ENCODE peak calls at places on chromosomes 3 and 15, in seven cellular contexts. H is K562, Q is SK-N-SH, Z is GM12878, F is H1, T is HCT116, D is HepG2. O is an unnamed sample.
A peak's percentile ranks its signal among the peaks of the same experiment; 100 is the strongest.

GRCh38 chr3:44419923-44420650 is 57.4 kb downstream of the ZNF445 start:
- DNase-seq in H (peak; percentile 31), Q (no peak), Z (no peak), F (no peak), T (no peak), D (no peak), O (no peak)

GRCh38 chr15:78455749-78456148 is 17.7 kb downstream of the IREB2 start:
- DNase-seq in H (peak; percentile 31), Q (no peak), Z (no peak), F (no peak), T (no peak), D (no peak), O (no peak)

GRCh38 chr3:190005343-190006113 is 115.2 kb downstream of the P3H2 start:
- DNase-seq in H (no peak), Q (no peak), Z (no peak), F (no peak), T (no peak), D (no peak), O (no peak)

GRCh38 chr3:182575941-182576340 is 217.4 kb upstream of the ATP11B start:
- DNase-seq in H (no peak), Q (no peak), Z (no peak), F (no peak), T (no peak), D (no peak), O (no peak)

GRCh38 chr3:94568041-94568440 is 505.2 kb downstream of the NSUN3 start:
- DNase-seq in H (no peak), Q (no peak), Z (no peak), F (no peak), T (no peak), D (no peak), O (no peak)

GRCh38 chr3:18124501-18124900 is 300.6 kb downstream of the SATB1 start:
- DNase-seq in H (peak; percentile 4), Q (no peak), Z (no peak), F (no peak), T (peak; percentile 26), D (no peak), O (no peak)

GRCh38 chr15:72167445-72167844 is 30.1 kb downstream of the GRAMD2A start:
- DNase-seq in H (no peak), Q (no peak), Z (no peak), F (no peak), T (no peak), D (no peak), O (no peak)

GRCh38 chr3:195032106-195032759 is 238.7 kb downstream of the XXYLT1 start:
- DNase-seq in H (no peak), Q (no peak), Z (no peak), F (no peak), T (no peak), D (no peak), O (no peak)

GRCh38 chr3:31051226-31051625 is 156.8 kb upstream of the GADL1 start:
- DNase-seq in H (no peak), Q (no peak), Z (no peak), F (no peak), T (no peak), D (no peak), O (no peak)

GRCh38 chr3:129592362-129593150 is 13.9 kb downstream of the PLXND1 start:
- DNase-seq in H (no peak), Q (no peak), Z (no peak), F (peak; percentile 77), T (no peak), D (no peak), O (no peak)

GRCh38 chr3:11638669-11639402 is 4.9 kb downstream of the VGLL4 start:
- DNase-seq in H (no peak), Q (peak; percentile 59), Z (no peak), F (no peak), T (no peak), D (no peak), O (no peak)

GRCh38 chr15:92164327-92165000 is 229.2 kb upstream of the ST8SIA2 start:
- DNase-seq in H (no peak), Q (no peak), Z (no peak), F (no peak), T (no peak), D (peak; percentile 88), O (peak; percentile 64)

GRCh38 chr3:69671082-69671952 is 67.9 kb upstream of the MITF start:
- DNase-seq in H (peak; percentile 50), Q (peak; percentile 68), Z (no peak), F (no peak), T (peak; percentile 15), D (peak; percentile 8), O (peak; percentile 15)

GRCh38 chr3:60588806-60589205 is 662.4 kb downstream of the FHIT start:
- DNase-seq in H (no peak), Q (no peak), Z (no peak), F (no peak), T (peak; percentile 33), D (no peak), O (no peak)

GRCh38 chr15:25179673-25180511 is 225.1 kb downstream of the SNRPN start:
- DNase-seq in H (no peak), Q (no peak), Z (no peak), F (no peak), T (no peak), D (no peak), O (no peak)

GRCh38 chr3:9135526-9135925 is 113.9 kb downstream of the SRGAP3 start:
- DNase-seq in H (no peak), Q (no peak), Z (no peak), F (peak; percentile 50), T (no peak), D (no peak), O (no peak)

GRCh38 chr3:13712682-13713180 is 163.8 kb downstream of the FBLN2 start:
- DNase-seq in H (no peak), Q (no peak), Z (no peak), F (no peak), T (no peak), D (no peak), O (no peak)

GRCh38 chr3:190427108-190427507 is 22.6 kb downstream of the TMEM207 start:
- DNase-seq in H (no peak), Q (no peak), Z (no peak), F (no peak), T (no peak), D (no peak), O (no peak)

DNA sequence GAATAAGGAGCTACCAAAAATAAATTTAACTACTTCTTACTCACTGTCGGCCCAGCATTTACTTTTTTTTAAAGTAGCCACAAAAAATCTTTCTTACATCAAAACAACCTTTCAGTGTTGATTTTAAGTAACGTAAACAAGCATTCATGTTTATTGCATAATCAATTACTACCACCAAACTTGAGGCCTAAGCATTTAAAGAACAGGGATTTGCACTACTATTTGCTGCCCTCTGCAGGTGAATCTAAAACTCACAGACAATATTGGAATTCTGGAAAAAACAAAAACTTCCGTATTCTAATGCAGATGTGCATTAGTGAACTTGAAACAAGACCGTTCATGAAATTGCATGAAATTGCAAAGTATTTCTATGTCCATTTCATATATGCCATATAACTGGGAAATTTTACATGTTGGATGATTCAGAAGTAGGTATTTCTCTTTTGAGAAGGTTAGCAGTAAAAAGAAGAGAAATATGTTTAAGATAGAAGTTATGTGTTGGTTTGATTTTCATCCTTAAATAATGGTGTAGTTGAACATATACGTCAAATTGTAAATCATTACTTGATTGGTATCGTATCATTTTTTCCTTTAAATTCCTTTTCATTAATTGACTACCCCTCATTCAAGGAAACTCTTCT is 55.6 kb downstream of the CGGBP1 start:
- DNase-seq in H (peak; percentile 60), Q (peak; percentile 27), Z (no peak), F (no peak), T (peak; percentile 50), D (peak; percentile 32), O (peak; percentile 30)
- TF ChIP-seq YY1 in H (no peak), Q (no peak), Z (no peak), F (no peak), T (no peak), D (no peak), O (no peak)

DNA sequence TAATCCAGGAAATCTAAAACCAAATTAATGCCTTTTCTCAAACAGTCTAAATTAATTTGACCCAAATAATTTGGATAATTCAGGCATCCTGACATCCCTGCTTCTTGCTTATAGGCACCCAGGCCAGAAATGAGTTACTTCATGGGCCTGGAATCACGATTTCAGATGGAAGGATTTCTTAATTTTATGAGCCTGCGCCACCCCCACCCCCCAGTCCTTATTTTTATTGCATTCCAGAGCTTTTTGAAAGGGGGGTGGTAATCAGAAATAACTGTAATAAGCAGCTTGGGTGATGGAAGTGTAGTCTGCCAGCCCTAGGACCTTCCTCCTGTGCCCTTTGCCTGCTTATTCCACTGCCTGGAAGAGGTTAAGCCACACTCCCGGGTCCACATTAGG is 1.3 kb downstream of the AP2M1 start:
- DNase-seq in H (no peak), Q (no peak), Z (no peak), F (no peak), T (no peak), D (no peak), O (no peak)
- H3K4me3 ChIP-seq in H (peak overlapping the region; percentile 81), Q (peak overlapping the region; percentile 96), Z (peak overlapping the region; percentile 81), F (peak overlapping the region; percentile 89), T (peak overlapping the region; percentile 96), D (peak overlapping the region; percentile 99), O (peak overlapping the region; percentile 100)

DNA sequence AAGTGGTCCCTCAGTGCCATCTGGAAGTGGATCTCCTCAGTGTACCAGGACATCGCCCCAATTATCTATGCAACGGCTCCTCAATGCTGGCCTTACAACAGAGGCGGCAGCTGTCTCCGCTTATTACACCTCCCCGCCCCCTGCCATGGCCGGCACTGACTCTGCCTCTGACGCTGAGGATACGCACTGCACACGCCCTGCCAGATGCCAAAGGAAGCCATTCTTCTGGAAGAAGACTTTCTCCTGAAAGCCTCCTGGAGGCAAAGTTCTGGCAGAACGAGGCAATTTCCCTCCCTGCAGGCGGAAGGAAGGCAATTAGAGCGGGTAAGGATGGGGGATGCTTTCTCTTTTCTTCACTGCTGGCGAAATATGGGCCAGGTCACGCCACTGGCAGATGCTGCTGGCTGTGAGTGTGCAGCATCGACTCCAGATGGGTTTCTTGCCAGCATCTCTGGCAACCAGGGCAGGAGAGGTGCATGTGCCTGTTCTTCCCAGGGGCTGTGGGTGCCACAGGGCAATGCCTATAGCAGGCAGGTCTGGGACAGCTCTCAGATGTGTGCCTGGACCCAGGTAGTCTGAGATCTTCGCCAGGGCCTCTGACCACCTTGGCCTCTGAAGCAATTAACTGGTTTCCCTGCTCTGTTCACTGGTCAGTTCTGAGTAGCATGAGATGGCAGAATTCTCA is 62.2 kb upstream of the MRPS22 start:
- DNase-seq in H (no peak), Q (peak; percentile 53), Z (no peak), F (no peak), T (no peak), D (no peak), O (no peak)
- TF ChIP-seq YY1 in H (no peak), Q (peak; percentile 26), Z (no peak), F (no peak), T (no peak), D (no peak), O (no peak)

DNA sequence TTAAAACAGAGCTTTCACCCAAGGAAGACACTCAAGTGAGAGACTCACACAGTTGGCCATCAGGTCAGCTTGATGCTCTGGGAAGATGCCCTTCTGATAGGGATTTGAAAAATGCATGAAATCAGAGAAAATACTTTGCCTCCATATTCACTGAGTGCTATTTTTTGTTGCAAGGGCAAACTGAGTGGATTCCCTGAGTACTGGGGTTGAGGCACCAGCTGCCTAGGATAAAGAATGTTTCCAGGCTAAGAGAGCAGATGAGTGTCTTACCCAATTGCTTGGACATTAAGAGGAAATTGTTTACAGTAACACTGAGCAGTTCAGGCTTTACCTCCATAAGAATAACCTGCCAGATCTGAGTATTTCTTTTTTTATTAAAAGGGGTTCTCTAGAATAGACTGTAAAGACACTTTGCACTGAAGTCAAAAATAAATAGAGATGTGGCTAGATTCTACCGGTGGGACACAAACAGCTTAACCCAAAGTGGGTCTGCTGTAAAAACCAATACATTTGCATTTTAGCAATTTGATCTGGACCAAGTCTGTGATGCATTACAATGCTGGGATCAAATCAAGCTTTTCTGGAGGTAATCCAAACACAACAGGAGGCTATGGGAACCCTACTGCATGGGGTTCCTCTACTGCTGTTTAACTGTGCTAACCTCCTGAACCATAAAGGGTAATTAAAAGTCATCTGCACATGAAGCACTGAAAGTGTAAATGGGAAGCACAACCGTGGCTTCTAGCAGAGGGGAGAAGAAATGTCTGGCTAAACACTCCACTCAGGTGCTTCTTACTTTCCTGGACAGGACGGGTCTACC is 238.8 kb upstream of the WNT5A start:
- DNase-seq in H (no peak), Q (no peak), Z (no peak), F (no peak), T (no peak), D (no peak), O (no peak)
- H3K4me3 ChIP-seq in H (no peak overlapping the region), Q (no peak overlapping the region), Z (no peak overlapping the region), F (no peak overlapping the region), T (no peak overlapping the region), D (no peak overlapping the region), O (no peak overlapping the region)

O was measured in NT2/D1.